ENCODE peak calls at places on chromosome 12, in five cellular contexts. W is bronchial epithelial cell, C is natural killer cell, X is body of pancreas, P is nephron progenitor cell. T is an unnamed sample.

GRCh38 chr12:95114766-95115450 is 41.5 kb upstream of the NR2C1 start:
- DNase-seq in W (peak), C (no peak), X (no peak), P (no peak), T (no peak)

GRCh38 chr12:18439541-18439940 is 178.2 kb downstream of the PIK3C2G start:
- DNase-seq in W (peak), C (no peak), X (no peak), P (no peak), T (no peak)

GRCh38 chr12:12734054-12734453 is 16.9 kb downstream of the CDKN1B start:
- DNase-seq in W (no peak), C (no peak), X (no peak), P (no peak), T (no peak)

GRCh38 chr12:77925536-77926108 is 94.9 kb downstream of the NAV3 start:
- DNase-seq in W (peak), C (no peak), X (peak), P (peak), T (peak)

GRCh38 chr12:12717586-12718381 is 616 bp downstream of the CDKN1B start:
- DNase-seq in W (peak), C (no peak), X (peak), P (peak), T (no peak)

GRCh38 chr12:75390899-75391538 is at the start of gene GLIPR1L2:
- DNase-seq in W (peak), C (peak), X (peak), P (peak), T (peak)

GRCh38 chr12:54692353-54692752 is 44.2 kb upstream of the DCD start:
- DNase-seq in W (no peak), C (no peak), X (no peak), P (no peak), T (no peak)

GRCh38 chr12:32603071-32603470 is 76.0 kb upstream of the DNM1L start:
- DNase-seq in W (no peak), C (no peak), X (no peak), P (no peak), T (no peak)

GRCh38 chr12:66002812-66003211 is 127.7 kb downstream of the LLPH start:
- DNase-seq in W (no peak), C (no peak), X (no peak), P (no peak), T (no peak)

GRCh38 chr12:112370868-112371510 is 11.2 kb downstream of the HECTD4 start:
- DNase-seq in W (no peak), C (no peak), X (no peak), P (no peak), T (no peak)

GRCh38 chr12:120363274-120363855 is 5.6 kb downstream of the MSI1 start:
- DNase-seq in W (no peak), C (no peak), X (no peak), P (no peak), T (no peak)

GRCh38 chr12:46887870-46888269 is 62.1 kb upstream of the SLC38A4 start:
- DNase-seq in W (no peak), C (no peak), X (no peak), P (no peak), T (no peak)

GRCh38 chr12:106138646-106139421 is at the start of gene NUAK1:
- DNase-seq in W (no peak), C (peak), X (peak), P (peak), T (peak)

GRCh38 chr12:52865090-52865944 is 16.5 kb upstream of the KRT78 start:
- DNase-seq in W (peak), C (no peak), X (peak), P (peak), T (peak)

GRCh38 chr12:14767617-14768016 is 35.7 kb downstream of the WBP11 start:
- DNase-seq in W (no peak), C (no peak), X (no peak), P (no peak), T (no peak)

GRCh38 chr12:55652352-55652751 is 15.7 kb downstream of the OR10P1 start:
- DNase-seq in W (no peak), C (no peak), X (no peak), P (no peak), T (no peak)

DNA sequence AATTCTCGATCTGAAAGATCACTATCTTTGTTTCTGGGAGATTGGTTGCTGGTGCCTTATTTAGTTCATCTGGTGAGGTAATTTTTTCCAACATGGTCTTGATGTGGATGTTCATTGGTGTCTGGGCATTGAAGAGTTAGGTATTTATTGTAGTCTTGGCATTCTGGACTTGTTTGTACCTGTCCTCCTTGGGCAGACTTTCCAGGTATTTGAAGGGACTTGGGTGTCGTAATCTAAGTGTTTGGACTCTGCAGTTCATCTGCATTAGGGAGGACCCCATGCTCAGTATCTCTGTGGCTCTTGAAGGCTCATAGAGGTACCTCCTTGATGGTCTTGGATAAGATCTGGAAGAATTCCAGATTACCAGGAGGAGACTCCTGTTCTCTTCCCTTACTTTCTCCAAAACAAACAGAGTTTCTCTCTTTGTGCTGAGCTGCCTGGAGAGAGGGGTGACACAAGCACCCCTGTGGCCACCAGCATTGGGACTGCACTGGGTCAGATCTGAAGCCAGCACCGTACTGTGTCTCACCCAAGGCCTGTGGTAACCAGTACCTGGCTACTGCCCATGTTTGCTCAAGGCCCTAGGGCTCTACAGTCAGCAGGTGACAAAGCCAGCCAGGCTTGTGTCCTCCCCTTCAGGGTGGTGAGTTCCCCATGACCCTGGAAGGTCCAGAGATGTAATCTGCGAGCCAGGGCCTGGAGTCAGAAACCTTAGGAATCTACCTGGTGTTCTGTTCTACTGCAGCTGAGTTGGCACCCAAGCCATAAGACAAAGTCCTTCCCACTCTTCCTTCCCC is 5.3 kb downstream of the A2ML1 start:
- DNase-seq in W (peak), C (no peak), X (no peak), P (no peak), T (no peak)
- TF ChIP-seq CTCF in W (no peak), C (no peak), X (no peak), P (no peak), T (no peak)

DNA sequence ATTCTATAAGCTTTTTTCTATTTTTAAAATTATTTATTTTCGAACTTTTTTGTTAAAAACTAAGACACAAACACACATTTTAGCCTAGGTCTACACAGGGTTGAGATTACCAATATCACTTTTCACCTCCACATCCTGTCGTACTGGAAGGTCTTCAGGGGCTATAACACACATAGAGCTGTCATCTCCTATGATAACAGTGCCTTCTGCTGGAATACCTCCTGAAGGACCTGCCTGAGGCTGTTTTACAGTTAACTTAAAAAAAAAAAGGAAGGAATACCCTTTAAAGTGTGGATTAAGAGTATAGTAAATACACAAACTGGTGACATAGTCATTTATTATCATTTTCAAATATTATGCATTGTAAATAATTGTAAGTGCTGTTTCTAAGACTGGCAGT is 43.0 kb downstream of the RASSF8 start:
- DNase-seq in W (no peak), C (no peak), X (no peak), P (no peak), T (no peak)
- TF ChIP-seq CTCF in W (no peak), C (no peak), X (no peak), P (no peak), T (no peak)

GRCh38 chr12:93805736-93806141 is 128.6 kb downstream of the CRADD start:
- DNase-seq in W (no peak), C (no peak), X (no peak), P (no peak), T (no peak)

GRCh38 chr12:93804392-93805179 is 127.4 kb downstream of the CRADD start:
- DNase-seq in W (peak), C (no peak), X (no peak), P (no peak), T (no peak)

GRCh38 chr12:93802293-93802692 is 125.1 kb downstream of the CRADD start:
- DNase-seq in W (no peak), C (no peak), X (no peak), P (no peak), T (no peak)

GRCh38 chr12:93803408-93803807 is 126.2 kb downstream of the CRADD start:
- DNase-seq in W (peak), C (no peak), X (no peak), P (no peak), T (no peak)

DNA sequence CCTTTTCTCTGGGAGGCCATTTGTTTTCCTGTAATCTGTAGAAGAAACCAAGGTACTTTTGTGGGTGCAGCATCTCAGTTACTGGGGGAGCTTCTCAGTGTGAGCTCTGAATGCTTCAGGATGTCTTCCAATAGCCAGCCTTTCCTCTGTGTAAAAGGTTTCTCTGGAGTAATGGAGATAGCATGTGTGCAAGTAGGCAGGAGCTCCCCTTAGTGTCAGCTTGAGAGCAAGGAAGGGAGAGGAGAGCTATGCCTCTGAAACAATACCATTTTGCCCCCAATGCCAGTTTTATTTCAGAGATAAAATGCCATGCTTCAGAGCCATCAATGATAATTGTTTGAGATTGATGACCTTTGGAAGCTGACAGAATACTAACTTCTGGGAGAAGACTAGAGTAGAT is 125.5 kb downstream of the CRADD start:
- DNase-seq in W (no peak), C (no peak), X (no peak), P (no peak), T (no peak)
- TF ChIP-seq CTCF in W (no peak), C (no peak), X (no peak), P (no peak), T (no peak)

GRCh38 chr12:7970475-7971252 is 34.7 kb upstream of the SLC2A3 start:
- DNase-seq in W (peak), C (peak), X (peak), P (peak), T (peak)
- TF ChIP-seq CTCF in W (no peak), C (no peak), X (no peak), P (no peak), T (no peak)

GRCh38 chr12:49767333-49767732 is 26.0 kb downstream of the TMBIM6 start:
- DNase-seq in W (no peak), C (no peak), X (no peak), P (no peak), T (no peak)

GRCh38 chr12:49762468-49762847 is 21.1 kb downstream of the TMBIM6 start:
- DNase-seq in W (no peak), C (no peak), X (no peak), P (no peak), T (no peak)

GRCh38 chr12:49763006-49763591 is 21.7 kb downstream of the TMBIM6 start:
- DNase-seq in W (no peak), C (peak), X (peak), P (peak), T (peak)

GRCh38 chr12:49764126-49764525 is 22.8 kb downstream of the TMBIM6 start:
- DNase-seq in W (no peak), C (no peak), X (no peak), P (no peak), T (no peak)

GRCh38 chr12:49766115-49766455 is 24.7 kb downstream of the TMBIM6 start:
- DNase-seq in W (no peak), C (no peak), X (no peak), P (no peak), T (no peak)
- TF ChIP-seq CTCF in W (no peak), C (no peak), X (no peak), P (no peak), T (no peak)

T was measured in GM10248.